ENCODE peak calls at places on chromosomes 4 and X, in four cellular contexts. L is D341Med; E is GM03348; K is activated T-cell treated with anti-CD3 and anti-CD28 coated beads, Interleukin-2, amount 50 U/mL, for 72 hours. V is an unnamed sample.

GRCh38 chr4:60822986-60823385 is 377.1 kb upstream of the ADGRL3 start:
- DNase-seq in E (no peak), L (no peak), K (no peak), V (no peak)

GRCh38 chrX:75603833-75604232 is 81.0 kb upstream of the ZDHHC15 start:
- DNase-seq in L (peak; percentile 21), E (peak; percentile 20), K (no peak), V (no peak)

GRCh38 chr4:109091754-109092409 is 210.6 kb downstream of the COL25A1 start:
- DNase-seq in E (no peak), K (no peak), L (no peak), V (no peak)

GRCh38 chr4:173475751-173476150 is 54.3 kb downstream of the HAND2 start:
- DNase-seq in L (no peak), K (no peak), E (no peak), V (no peak)

GRCh38 chrX:48573690-48574269 is 504 bp upstream of the RBM3 start:
- DNase-seq in E (no peak), K (no peak), L (peak; percentile 53), V (no peak)

GRCh38 chr4:1252928-1253492 is 4.1 kb upstream of the CTBP1 start:
- DNase-seq in K (no peak), E (no peak), L (no peak), V (no peak)

GRCh38 chrX:153708415-153708814 is 15.8 kb downstream of the BCAP31 start:
- DNase-seq in E (peak; percentile 58), L (peak; percentile 75), K (peak; percentile 45), V (peak; percentile 83)

GRCh38 chr4:68963389-68963788 is 11.8 kb upstream of the UGT2A3 start:
- DNase-seq in K (no peak), E (no peak), L (no peak), V (no peak)

GRCh38 chr4:76188557-76188956 is 25.1 kb downstream of the SCARB2 start:
- DNase-seq in L (no peak), E (no peak), K (no peak), V (no peak)

GRCh38 chr4:21077967-21078366 is 377.7 kb downstream of the PACRGL start:
- DNase-seq in L (no peak), E (no peak), K (no peak), V (no peak)

GRCh38 chr4:56311299-56311975 is 75.9 kb downstream of the AASDH start:
- DNase-seq in K (no peak), L (peak; percentile 72), E (no peak), V (no peak)

GRCh38 chr4:67684839-67685531 is 16.0 kb downstream of the UBA6 start:
- DNase-seq in E (peak; percentile 13), L (no peak), K (no peak), V (no peak)

GRCh38 chr4:89226665-89227572 is 80.7 kb downstream of the GPRIN3 start:
- DNase-seq in K (peak; percentile 73), E (peak; percentile 77), L (peak; percentile 82), V (peak; percentile 95)

GRCh38 chr4:2284934-2285664 is 23.2 kb upstream of the MXD4 start:
- DNase-seq in E (peak; percentile 65), K (no peak), L (no peak), V (no peak)

GRCh38 chrX:134886201-134886600 is 104.6 kb upstream of the SMIM10 start:
- DNase-seq in L (no peak), K (peak; percentile 2), E (no peak), V (peak; percentile 52)

GRCh38 chr4:171142045-171142444 is 671.2 kb upstream of the GALNTL6 start:
- DNase-seq in L (no peak), E (no peak), K (no peak), V (no peak)

GRCh38 chr4:150297861-150298474 is 219.7 kb downstream of the DCLK2 start:
- DNase-seq in E (peak; percentile 39), K (peak; percentile 37), L (peak; percentile 27), V (peak; percentile 70)

GRCh38 chr4:16745009-16745408 is 153.4 kb downstream of the LDB2 start:
- DNase-seq in K (no peak), E (peak; percentile 82), L (no peak), V (no peak)

GRCh38 chr4:147096667-147097604 is 151.3 kb upstream of the TTC29 start:
- DNase-seq in E (peak; percentile 42), K (no peak), L (peak; percentile 45), V (no peak)

GRCh38 chr4:8044699-8045098 is 105.0 kb upstream of the AFAP1 start:
- DNase-seq in K (no peak), L (peak; percentile 71), E (no peak), V (no peak)

GRCh38 chr4:155667538-155668511 is 1.2 kb downstream of the GUCY1A1 start:
- DNase-seq in L (peak; percentile 83), E (peak; percentile 57), K (peak; percentile 10), V (peak; percentile 76)

V was measured in endodermal cell.